ENCODE peak calls at places on chromosomes 5 and 9, in six cellular contexts. K is hepatocyte, W is ovary, T is left ventricle myocardium inferior, L is heart right ventricle, M is mammary epithelial cell. C is an unnamed sample.

GRCh38 chr5:131944700-131945550 is 538 bp downstream of the MEIKIN start:
- DNase-seq in K (no peak), W (no peak), T (no peak), L (no peak), M (no peak), C (no peak)

GRCh38 chr5:88377705-88378656 is 109.3 kb upstream of the TMEM161B start:
- DNase-seq in K (peak), W (no peak), T (no peak), L (no peak), M (no peak), C (no peak)

GRCh38 chr9:134536101-134536900 is 105.3 kb upstream of the COL5A1 start:
- DNase-seq in K (peak), W (no peak), T (peak), L (no peak), M (peak), C (peak)

GRCh38 chr9:129323376-129323998 is 145.4 kb upstream of the IER5L start:
- DNase-seq in K (no peak), W (no peak), T (no peak), L (no peak), M (no peak), C (peak)

GRCh38 chr5:140042551-140043507 is at the start of gene NRG2:
- DNase-seq in K (peak), W (peak), T (peak), L (peak), M (peak), C (peak)

GRCh38 chr5:82918311-82919031 is 158.7 kb downstream of the TMEM167A start:
- DNase-seq in K (no peak), W (no peak), T (no peak), L (no peak), M (peak), C (no peak)

GRCh38 chr9:121699271-121700164 is 48.1 kb downstream of the DAB2IP start:
- DNase-seq in K (peak), W (peak), T (peak), L (peak), M (peak), C (no peak)

GRCh38 chr5:169974121-169974770 is 6.0 kb downstream of the INSYN2B start:
- DNase-seq in K (no peak), W (no peak), T (no peak), L (no peak), M (no peak), C (no peak)

GRCh38 chr9:80899208-80899607 is 790.1 kb downstream of the TLE1 start:
- DNase-seq in K (no peak), W (no peak), T (no peak), L (no peak), M (peak), C (no peak)

GRCh38 chr9:115034801-115035200 is 83.2 kb downstream of the TNC start:
- DNase-seq in K (peak), W (no peak), T (no peak), L (no peak), M (peak), C (no peak)

GRCh38 chr5:140381972-140382371 is 19.7 kb upstream of the ANKHD1 start:
- DNase-seq in K (no peak), W (no peak), T (no peak), L (no peak), M (no peak), C (peak)

GRCh38 chr5:59065551-59065950 is 482.7 kb downstream of the RAB3C start:
- DNase-seq in K (no peak), W (no peak), T (no peak), L (no peak), M (peak), C (no peak)

GRCh38 chr9:121916008-121916407 is 177.1 kb downstream of the TTLL11 start:
- DNase-seq in K (no peak), W (no peak), T (no peak), L (no peak), M (peak), C (no peak)

GRCh38 chr5:10310073-10310779 is 2.5 kb upstream of the CMBL start:
- DNase-seq in K (peak), W (peak), T (no peak), L (no peak), M (peak), C (peak)

GRCh38 chr9:109010676-109011655 is 2.3 kb downstream of the CTNNAL1 start:
- DNase-seq in K (peak), W (no peak), T (no peak), L (peak), M (peak), C (no peak)

GRCh38 chr9:126695186-126696090 is 81.7 kb downstream of the LMX1B start:
- DNase-seq in K (no peak), W (peak), T (no peak), L (no peak), M (no peak), C (peak)

GRCh38 chr5:89241186-89241585 is 358.2 kb upstream of the MEF2C start:
- DNase-seq in K (no peak), W (no peak), T (no peak), L (no peak), M (peak), C (no peak)

GRCh38 chr5:58922392-58923171 is 339.7 kb downstream of the RAB3C start:
- DNase-seq in K (no peak), W (peak), T (peak), L (peak), M (no peak), C (no peak)

GRCh38 chr9:91764661-91765060 is 185.4 kb downstream of the ROR2 start:
- DNase-seq in K (no peak), W (no peak), T (no peak), L (no peak), M (no peak), C (no peak)

GRCh38 chr5:72093824-72094223 is 13.5 kb upstream of the MAP1B start:
- DNase-seq in K (no peak), W (no peak), T (no peak), L (no peak), M (no peak), C (no peak)

GRCh38 chr5:130529716-130530485 is 625.6 kb downstream of the CHSY3 start:
- DNase-seq in K (no peak), W (no peak), T (no peak), L (no peak), M (peak), C (peak)

GRCh38 chr5:93741136-93741811 is at the start of gene POU5F2:
- DNase-seq in K (no peak), W (no peak), T (no peak), L (no peak), M (no peak), C (peak)

GRCh38 chr5:80238078-80238477 is 17.8 kb downstream of the SERINC5 start:
- DNase-seq in K (no peak), W (no peak), T (no peak), L (no peak), M (no peak), C (no peak)

GRCh38 chr5:75265731-75266130 is 29.1 kb upstream of the ANKRD31 start:
- DNase-seq in K (peak), W (no peak), T (no peak), L (no peak), M (peak), C (no peak)

GRCh38 chr9:38246833-38247232 is 145.7 kb upstream of the ALDH1B1 start:
- DNase-seq in K (no peak), W (no peak), T (no peak), L (no peak), M (no peak), C (no peak)

GRCh38 chr5:132253452-132254320 is 3.8 kb upstream of the PDLIM4 start:
- DNase-seq in K (no peak), W (no peak), T (no peak), L (peak), M (no peak), C (peak)

GRCh38 chr5:59158637-59159391 is 575.9 kb downstream of the RAB3C start:
- DNase-seq in K (no peak), W (no peak), T (no peak), L (no peak), M (no peak), C (no peak)

GRCh38 chr5:172115541-172115982 is 72.5 kb downstream of the STK10 start:
- DNase-seq in K (no peak), W (no peak), T (no peak), L (no peak), M (no peak), C (no peak)

GRCh38 chr5:172003750-172004149 is 2.7 kb downstream of the FBXW11 start:
- DNase-seq in K (no peak), W (no peak), T (no peak), L (no peak), M (no peak), C (no peak)

GRCh38 chr5:122341087-122341486 is 29.1 kb downstream of the SNCAIP start:
- DNase-seq in K (no peak), W (no peak), T (no peak), L (no peak), M (no peak), C (no peak)

GRCh38 chr9:18791074-18791473 is 241.9 kb downstream of the SAXO1 start:
- DNase-seq in K (peak), W (no peak), T (no peak), L (no peak), M (peak), C (no peak)

GRCh38 chr5:173697931-173698579 is 81.6 kb upstream of the BOD1 start:
- DNase-seq in K (no peak), W (no peak), T (no peak), L (no peak), M (no peak), C (no peak)

GRCh38 chr5:163509288-163510040 is 4.0 kb downstream of the MAT2B start:
- DNase-seq in K (peak), W (no peak), T (no peak), L (no peak), M (peak), C (peak)

GRCh38 chr5:58407042-58407709 is 52.7 kb downstream of the PLK2 start:
- DNase-seq in K (no peak), W (no peak), T (no peak), L (no peak), M (peak), C (no peak)

GRCh38 chr9:91177661-91178280 is 183.9 kb downstream of the AUH start:
- DNase-seq in K (no peak), W (no peak), T (no peak), L (no peak), M (peak), C (no peak)

DNA sequence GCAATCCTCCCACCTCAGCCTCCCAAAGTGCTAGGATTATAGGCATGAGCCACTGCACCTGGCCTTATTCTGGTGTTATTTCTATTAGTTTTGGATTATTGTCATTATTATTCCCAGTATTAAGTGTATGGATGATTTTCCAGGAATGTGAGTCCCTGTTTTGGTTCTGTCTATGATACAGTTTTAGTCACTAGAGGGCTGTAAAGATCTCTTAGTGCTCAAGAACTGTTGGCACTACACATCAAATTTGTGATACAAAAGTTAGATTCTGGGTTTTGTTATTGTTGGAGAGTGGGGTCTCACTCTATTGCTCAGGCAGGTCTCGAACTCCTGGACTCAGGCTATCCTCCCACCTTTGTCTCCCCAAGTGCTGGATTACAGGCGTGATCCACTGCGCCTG is 12.1 kb downstream of the CCL28 start:
- DNase-seq in K (no peak), W (no peak), T (no peak), L (no peak), M (peak), C (no peak)
- TF ChIP-seq CTCF in K (peak), W (no peak), T (peak), L (no peak), M (peak), C (peak)

DNA sequence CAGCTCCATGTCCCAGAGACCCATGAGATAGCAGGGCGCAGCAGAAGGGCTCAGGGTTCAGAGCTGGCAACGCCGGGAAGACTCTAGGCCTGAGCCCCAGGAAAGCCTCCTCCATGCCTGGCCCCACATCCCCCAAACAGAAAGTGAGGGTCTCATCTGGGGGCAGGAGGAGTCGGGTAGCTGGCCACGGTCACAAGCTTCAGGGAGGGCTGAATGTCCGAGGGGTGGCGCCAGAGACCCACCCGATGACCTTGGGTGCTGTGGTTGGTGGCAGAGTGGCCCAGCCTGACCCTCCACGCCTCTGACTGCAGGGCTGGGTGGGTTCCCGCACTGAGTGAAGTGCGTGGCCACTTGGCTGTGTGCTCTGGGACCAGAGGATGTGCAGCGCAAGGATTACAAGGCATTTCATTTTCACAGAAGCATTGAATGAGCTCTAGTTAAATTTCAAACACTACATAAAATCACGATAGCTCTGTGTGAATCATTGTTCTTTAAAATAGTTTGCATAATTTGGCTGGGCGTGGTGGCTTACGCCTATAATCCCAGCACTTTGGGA is 3.0 kb downstream of the C8G start:
- DNase-seq in K (peak), W (peak), T (peak), L (peak), M (peak), C (peak)
- H3K4me3 ChIP-seq in K (no peak), W (no peak), T (no peak), L (no peak), M (no peak), C (no peak)

DNA sequence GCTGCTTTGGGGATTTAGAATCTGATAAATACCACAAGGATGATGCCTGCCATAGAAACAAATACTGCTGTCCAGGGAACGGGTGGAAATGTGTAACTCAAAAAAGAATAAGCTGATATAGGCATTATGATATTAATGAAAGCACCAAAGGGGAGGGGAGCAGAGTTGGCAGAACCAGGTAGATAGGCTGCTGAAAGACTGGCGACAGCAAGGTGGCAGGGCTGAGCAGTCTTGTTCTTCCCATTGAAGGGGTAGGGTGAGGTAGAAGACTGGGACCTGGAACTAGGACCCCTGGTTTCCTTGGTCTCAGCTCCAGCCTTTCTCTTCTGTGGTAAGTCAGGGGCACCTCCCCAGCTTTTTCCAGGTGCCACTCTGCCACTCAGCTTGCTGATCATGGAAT is 31.4 kb upstream of the TMOD1 start:
- DNase-seq in K (no peak), W (no peak), T (no peak), L (no peak), M (no peak), C (no peak)
- TF ChIP-seq CTCF in K (no peak), W (no peak), T (peak), L (peak), M (peak), C (peak)

GRCh38 chr9:69122086-69122390 is 52.0 kb upstream of the TJP2 start:
- DNase-seq in K (peak), W (peak), T (peak), L (peak), M (peak), C (no peak)

GRCh38 chr9:69121155-69122085 is 52.7 kb upstream of the TJP2 start:
- DNase-seq in K (peak), W (peak), T (peak), L (peak), M (peak), C (peak)

GRCh38 chr9:69122391-69123141 is 51.5 kb upstream of the TJP2 start:
- DNase-seq in K (peak), W (no peak), T (no peak), L (peak), M (peak), C (no peak)

GRCh38 chr9:69118656-69119055 is 55.4 kb upstream of the TJP2 start:
- DNase-seq in K (peak), W (no peak), T (no peak), L (no peak), M (no peak), C (no peak)

GRCh38 chr9:69120380-69121154 is 53.5 kb upstream of the TJP2 start:
- DNase-seq in K (peak), W (peak), T (no peak), L (no peak), M (peak), C (peak)
- H3K4me3 ChIP-seq in K (peak), W (peak), T (peak), L (peak), M (peak), C (peak)

DNA sequence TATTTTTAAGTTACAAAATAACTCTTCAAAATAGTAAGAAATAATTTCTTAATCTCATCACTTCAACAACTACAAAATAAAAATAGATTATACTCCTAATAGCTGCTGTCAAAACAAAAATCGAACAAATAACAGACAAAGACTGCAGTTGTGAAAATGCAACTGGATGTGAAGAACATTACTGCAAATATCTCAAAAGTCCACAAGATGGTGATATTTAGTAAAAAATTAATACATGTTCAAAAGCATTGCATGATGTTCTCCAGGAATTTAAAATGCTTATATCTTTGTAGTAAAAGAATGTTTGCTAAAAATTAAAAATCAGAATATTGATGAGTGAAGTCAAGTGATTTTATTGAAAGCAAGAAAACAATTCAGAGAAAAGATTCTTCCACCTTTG is 66.2 kb downstream of the MPDZ start:
- DNase-seq in K (no peak), W (no peak), T (no peak), L (no peak), M (no peak), C (no peak)
- TF ChIP-seq CTCF in K (peak), W (peak), T (peak), L (peak), M (peak), C (peak)

DNA sequence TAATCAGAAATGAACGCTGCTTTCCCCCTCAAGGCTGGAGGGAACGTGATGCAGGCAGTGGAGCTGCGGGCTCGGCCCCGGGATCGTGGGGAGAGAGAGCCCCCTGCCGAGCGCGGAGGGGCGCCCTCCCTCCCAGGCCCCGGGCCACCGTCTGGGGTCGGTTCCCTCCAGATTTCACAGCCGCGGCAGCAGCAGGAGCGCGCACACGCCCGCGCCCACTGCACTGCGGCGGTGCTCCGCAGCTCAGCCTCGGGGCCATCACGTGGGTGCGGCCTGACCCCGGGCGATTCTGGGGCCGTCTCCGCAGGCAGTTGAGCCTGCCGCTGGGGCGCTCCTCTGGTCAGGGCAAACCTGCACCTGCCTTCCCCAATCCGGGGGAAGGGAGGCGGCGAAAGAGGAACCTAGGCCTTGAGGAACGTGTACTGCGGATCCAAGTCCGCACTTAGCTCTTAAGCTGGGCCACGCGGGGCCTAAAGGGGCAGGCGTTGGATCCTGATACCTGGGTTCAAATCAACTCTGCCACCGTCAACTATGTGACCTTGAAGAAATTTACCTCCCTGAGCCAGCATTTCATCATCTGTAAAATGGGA is 9.4 kb upstream of the DELE1 start:
- DNase-seq in K (peak), W (peak), T (peak), L (peak), M (no peak), C (no peak)
- H3K4me3 ChIP-seq in K (peak), W (peak), T (peak), L (peak), M (no peak), C (no peak)

GRCh38 chr5:133977858-133978257 is 9.4 kb upstream of the C5orf15 start:
- DNase-seq in K (no peak), W (no peak), T (no peak), L (no peak), M (peak), C (no peak)

GRCh38 chr5:133980652-133981051 is 12.2 kb upstream of the C5orf15 start:
- DNase-seq in K (no peak), W (no peak), T (no peak), L (no peak), M (no peak), C (no peak)

GRCh38 chr5:133978943-133979342 is 10.5 kb upstream of the C5orf15 start:
- DNase-seq in K (no peak), W (no peak), T (no peak), L (no peak), M (no peak), C (no peak)

GRCh38 chr5:133983674-133984073 is 15.2 kb upstream of the C5orf15 start:
- DNase-seq in K (no peak), W (no peak), T (no peak), L (no peak), M (no peak), C (no peak)

DNA sequence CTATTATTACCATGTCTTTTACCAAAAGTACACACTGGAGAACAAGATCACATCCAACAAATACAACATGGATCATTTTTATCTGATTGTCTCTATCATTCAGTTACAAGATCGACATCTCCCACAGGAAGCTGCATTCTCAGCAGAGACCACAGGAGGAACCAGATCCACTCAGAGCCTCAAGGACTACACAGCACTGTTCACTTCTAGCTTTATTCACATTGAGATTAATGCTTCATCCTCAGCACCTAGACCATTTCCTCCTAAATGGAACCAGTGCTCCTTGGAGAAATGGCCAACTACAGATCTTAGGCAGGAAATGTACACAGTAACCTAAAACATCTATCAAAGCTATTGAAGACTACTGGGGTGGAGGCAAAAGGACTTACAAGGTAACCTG is 13.3 kb upstream of the C5orf15 start:
- DNase-seq in K (no peak), W (no peak), T (no peak), L (no peak), M (no peak), C (no peak)
- TF ChIP-seq CTCF in K (no peak), W (no peak), T (no peak), L (no peak), M (no peak), C (no peak)